ENCODE peak calls at places on chromosomes 4 and X, in seven cellular contexts. One of them, this sample, is unnamed.

GRCh38 chrX:17738002-17738713 is 865 bp downstream of the SCML1 start:
- DNase-seq in cardiac muscle cell: peak; percentile 19
- DNase-seq in mesenchymal stem cell: peak; percentile 51
- DNase-seq in psoas muscle: peak; percentile 31
- DNase-seq in IMR-90: peak; percentile 24
- DNase-seq in CD8-positive, alpha-beta T cell: peak; percentile 2
- DNase-seq in tibial artery: peak; percentile 41
- DNase-seq in this sample: peak; percentile 42

GRCh38 chr4:127006509-127006908 is 626.2 kb upstream of the INTU start:
- DNase-seq in cardiac muscle cell: no peak
- DNase-seq in mesenchymal stem cell: no peak
- DNase-seq in psoas muscle: no peak
- DNase-seq in IMR-90: no peak
- DNase-seq in CD8-positive, alpha-beta T cell: no peak
- DNase-seq in tibial artery: no peak
- DNase-seq in this sample: no peak

GRCh38 chr4:40573593-40574311 is 55.9 kb downstream of the RBM47 start:
- DNase-seq in cardiac muscle cell: no peak
- DNase-seq in mesenchymal stem cell: no peak
- DNase-seq in psoas muscle: no peak
- DNase-seq in IMR-90: peak; percentile 22
- DNase-seq in CD8-positive, alpha-beta T cell: no peak
- DNase-seq in tibial artery: peak; percentile 42
- DNase-seq in this sample: no peak

GRCh38 chr4:122898370-122899150 is 23.8 kb downstream of the NUDT6 start:
- DNase-seq in cardiac muscle cell: no peak
- DNase-seq in mesenchymal stem cell: peak; percentile 77
- DNase-seq in psoas muscle: no peak
- DNase-seq in IMR-90: peak; percentile 92
- DNase-seq in CD8-positive, alpha-beta T cell: no peak
- DNase-seq in tibial artery: peak; percentile 58
- DNase-seq in this sample: no peak

GRCh38 chrX:68292471-68292870 is 140.8 kb downstream of the OPHN1 start:
- DNase-seq in cardiac muscle cell: no peak
- DNase-seq in mesenchymal stem cell: no peak
- DNase-seq in psoas muscle: no peak
- DNase-seq in IMR-90: peak; percentile 29
- DNase-seq in CD8-positive, alpha-beta T cell: no peak
- DNase-seq in tibial artery: no peak
- DNase-seq in this sample: no peak

GRCh38 chrX:39857780-39858179 is 240.0 kb downstream of the BCOR start:
- DNase-seq in cardiac muscle cell: no peak
- DNase-seq in mesenchymal stem cell: peak; percentile 12
- DNase-seq in psoas muscle: no peak
- DNase-seq in IMR-90: no peak
- DNase-seq in CD8-positive, alpha-beta T cell: no peak
- DNase-seq in tibial artery: no peak
- DNase-seq in this sample: no peak

GRCh38 chrX:17553451-17553850 is 178.5 kb downstream of the NHS start:
- DNase-seq in cardiac muscle cell: no peak
- DNase-seq in mesenchymal stem cell: peak; percentile 4
- DNase-seq in psoas muscle: no peak
- DNase-seq in IMR-90: peak; percentile 70
- DNase-seq in CD8-positive, alpha-beta T cell: no peak
- DNase-seq in tibial artery: peak; percentile 21
- DNase-seq in this sample: no peak

GRCh38 chr4:82799006-82799881 is 648 bp upstream of the SCD5 start:
- DNase-seq in cardiac muscle cell: no peak
- DNase-seq in mesenchymal stem cell: no peak
- DNase-seq in psoas muscle: no peak
- DNase-seq in IMR-90: no peak
- DNase-seq in CD8-positive, alpha-beta T cell: no peak
- DNase-seq in tibial artery: no peak
- DNase-seq in this sample: no peak

GRCh38 chr4:24921491-24921890 is 8.6 kb upstream of the CCDC149 start:
- DNase-seq in cardiac muscle cell: no peak
- DNase-seq in mesenchymal stem cell: no peak
- DNase-seq in psoas muscle: no peak
- DNase-seq in IMR-90: no peak
- DNase-seq in CD8-positive, alpha-beta T cell: no peak
- DNase-seq in tibial artery: no peak
- DNase-seq in this sample: no peak

GRCh38 chrX:22629105-22629725 is 356.5 kb downstream of the CBLL2 start:
- DNase-seq in cardiac muscle cell: no peak
- DNase-seq in mesenchymal stem cell: peak; percentile 46
- DNase-seq in psoas muscle: no peak
- DNase-seq in IMR-90: peak; percentile 74
- DNase-seq in CD8-positive, alpha-beta T cell: no peak
- DNase-seq in tibial artery: no peak
- DNase-seq in this sample: no peak

GRCh38 chrX:54306379-54306778 is 51.5 kb downstream of the WNK3 start:
- DNase-seq in cardiac muscle cell: no peak
- DNase-seq in mesenchymal stem cell: no peak
- DNase-seq in psoas muscle: no peak
- DNase-seq in IMR-90: no peak
- DNase-seq in CD8-positive, alpha-beta T cell: no peak
- DNase-seq in tibial artery: no peak
- DNase-seq in this sample: no peak

GRCh38 chrX:11386812-11387211 is 93.6 kb downstream of the AMELX start:
- DNase-seq in cardiac muscle cell: no peak
- DNase-seq in mesenchymal stem cell: no peak
- DNase-seq in psoas muscle: no peak
- DNase-seq in IMR-90: no peak
- DNase-seq in CD8-positive, alpha-beta T cell: no peak
- DNase-seq in tibial artery: no peak
- DNase-seq in this sample: no peak

GRCh38 chrX:2701600-2701999 is 10.5 kb downstream of the CD99 start:
- DNase-seq in cardiac muscle cell: peak; percentile 81
- DNase-seq in mesenchymal stem cell: no peak
- DNase-seq in psoas muscle: no peak
- DNase-seq in IMR-90: no peak
- DNase-seq in CD8-positive, alpha-beta T cell: no peak
- DNase-seq in tibial artery: no peak
- DNase-seq in this sample: no peak

GRCh38 chr4:1472148-1472797 is 66.0 kb upstream of the NKX1-1 start:
- DNase-seq in cardiac muscle cell: no peak
- DNase-seq in mesenchymal stem cell: no peak
- DNase-seq in psoas muscle: no peak
- DNase-seq in IMR-90: no peak
- DNase-seq in CD8-positive, alpha-beta T cell: no peak
- DNase-seq in tibial artery: no peak
- DNase-seq in this sample: no peak

GRCh38 chr4:122758033-122758432 is 25.5 kb downstream of the BBS12 start:
- DNase-seq in cardiac muscle cell: peak; percentile 37
- DNase-seq in mesenchymal stem cell: peak; percentile 48
- DNase-seq in psoas muscle: no peak
- DNase-seq in IMR-90: peak; percentile 51
- DNase-seq in CD8-positive, alpha-beta T cell: no peak
- DNase-seq in tibial artery: no peak
- DNase-seq in this sample: no peak

GRCh38 chr4:2335729-2336101 is 73.8 kb upstream of the MXD4 start:
- DNase-seq in cardiac muscle cell: no peak
- DNase-seq in mesenchymal stem cell: no peak
- DNase-seq in psoas muscle: no peak
- DNase-seq in IMR-90: no peak
- DNase-seq in CD8-positive, alpha-beta T cell: no peak
- DNase-seq in tibial artery: no peak
- DNase-seq in this sample: no peak

GRCh38 chr4:42750091-42750490 is 93.2 kb upstream of the ATP8A1 start:
- DNase-seq in cardiac muscle cell: peak; percentile 45
- DNase-seq in mesenchymal stem cell: no peak
- DNase-seq in psoas muscle: no peak
- DNase-seq in IMR-90: no peak
- DNase-seq in CD8-positive, alpha-beta T cell: peak; percentile 13
- DNase-seq in tibial artery: no peak
- DNase-seq in this sample: no peak

GRCh38 chrX:133414399-133415275 is 652 bp downstream of the GPC4 start:
- DNase-seq in cardiac muscle cell: peak; percentile 70
- DNase-seq in mesenchymal stem cell: peak; percentile 30
- DNase-seq in psoas muscle: peak; percentile 46
- DNase-seq in IMR-90: no peak
- DNase-seq in CD8-positive, alpha-beta T cell: no peak
- DNase-seq in tibial artery: no peak
- DNase-seq in this sample: no peak

GRCh38 chr4:168859100-168859499 is 151.0 kb downstream of the CBR4 start:
- DNase-seq in cardiac muscle cell: no peak
- DNase-seq in mesenchymal stem cell: no peak
- DNase-seq in psoas muscle: no peak
- DNase-seq in IMR-90: no peak
- DNase-seq in CD8-positive, alpha-beta T cell: no peak
- DNase-seq in tibial artery: no peak
- DNase-seq in this sample: no peak
- H3K9me3 ChIP-seq in cardiac muscle cell: no peaks in the 10 kb centered on the region
- H3K9me3 ChIP-seq in mesenchymal stem cell: no peaks in the 10 kb centered on the region
- H3K9me3 ChIP-seq in psoas muscle: no peaks in the 10 kb centered on the region
- H3K9me3 ChIP-seq in IMR-90: peaks cover 5% of the 10 kb centered on the region
- H3K9me3 ChIP-seq in CD8-positive, alpha-beta T cell: no peaks in the 10 kb centered on the region
- H3K9me3 ChIP-seq in tibial artery: no peaks in the 10 kb centered on the region
- H3K9me3 ChIP-seq in this sample: no peaks in the 10 kb centered on the region

GRCh38 chrX:632391-633042 is 1.9 kb downstream of the SHOX start:
- DNase-seq in cardiac muscle cell: no peak
- DNase-seq in mesenchymal stem cell: no peak
- DNase-seq in psoas muscle: no peak
- DNase-seq in IMR-90: no peak
- DNase-seq in CD8-positive, alpha-beta T cell: no peak
- DNase-seq in tibial artery: no peak
- DNase-seq in this sample: no peak
- H3K27me3 ChIP-seq in cardiac muscle cell: peaks cover 90% of the 10 kb centered on the region
- H3K27me3 ChIP-seq in mesenchymal stem cell: peaks cover 76% of the 10 kb centered on the region
- H3K27me3 ChIP-seq in psoas muscle: peaks cover 11% of the 10 kb centered on the region
- H3K27me3 ChIP-seq in IMR-90: peaks cover 21% of the 10 kb centered on the region
- H3K27me3 ChIP-seq in CD8-positive, alpha-beta T cell: peaks cover 9% of the 10 kb centered on the region
- H3K27me3 ChIP-seq in tibial artery: no peaks in the 10 kb centered on the region
- H3K27me3 ChIP-seq in this sample: peaks cover 66% of the 10 kb centered on the region

DNA sequence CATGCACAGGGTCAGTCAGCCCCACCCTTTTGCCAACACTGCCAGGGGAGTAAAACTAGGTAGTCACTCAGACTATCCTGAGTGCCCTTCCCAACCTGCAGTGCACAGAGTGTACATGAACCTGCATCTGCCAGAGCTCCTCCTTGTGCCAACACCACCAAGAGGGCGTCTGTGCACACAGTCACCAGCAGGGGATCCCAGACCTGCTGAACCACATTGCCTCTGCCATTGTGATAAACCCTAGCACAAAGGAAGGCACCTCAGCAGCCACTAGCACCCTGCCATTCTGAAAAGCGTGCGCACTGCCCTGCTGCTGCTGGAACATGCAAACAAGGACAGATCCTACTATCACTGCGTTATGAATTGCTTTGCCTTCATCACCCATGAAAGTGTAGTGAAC is 247.8 kb upstream of the POU3F4 start:
- DNase-seq in cardiac muscle cell: no peak
- DNase-seq in mesenchymal stem cell: no peak
- DNase-seq in psoas muscle: no peak
- DNase-seq in IMR-90: no peak
- DNase-seq in CD8-positive, alpha-beta T cell: no peak
- DNase-seq in tibial artery: no peak
- DNase-seq in this sample: no peak
- H3K9me3 ChIP-seq in cardiac muscle cell: no peaks in the 10 kb centered on the region
- H3K9me3 ChIP-seq in mesenchymal stem cell: peaks cover 5% of the 10 kb centered on the region
- H3K9me3 ChIP-seq in psoas muscle: no peaks in the 10 kb centered on the region
- H3K9me3 ChIP-seq in IMR-90: no peaks in the 10 kb centered on the region
- H3K9me3 ChIP-seq in CD8-positive, alpha-beta T cell: no peaks in the 10 kb centered on the region
- H3K9me3 ChIP-seq in tibial artery: no peaks in the 10 kb centered on the region
- H3K9me3 ChIP-seq in this sample: no peaks in the 10 kb centered on the region

GRCh38 chrX:12396584-12396983 is 258.3 kb downstream of the FRMPD4 start:
- DNase-seq in cardiac muscle cell: no peak
- DNase-seq in mesenchymal stem cell: no peak
- DNase-seq in psoas muscle: no peak
- DNase-seq in IMR-90: no peak
- DNase-seq in CD8-positive, alpha-beta T cell: no peak
- DNase-seq in tibial artery: no peak
- DNase-seq in this sample: no peak
- H3K27me3 ChIP-seq in cardiac muscle cell: no peaks in the 10 kb centered on the region
- H3K27me3 ChIP-seq in mesenchymal stem cell: no peaks in the 10 kb centered on the region
- H3K27me3 ChIP-seq in psoas muscle: no peaks in the 10 kb centered on the region
- H3K27me3 ChIP-seq in IMR-90: no peaks in the 10 kb centered on the region
- H3K27me3 ChIP-seq in CD8-positive, alpha-beta T cell: no peaks in the 10 kb centered on the region
- H3K27me3 ChIP-seq in tibial artery: no peaks in the 10 kb centered on the region
- H3K27me3 ChIP-seq in this sample: no peaks in the 10 kb centered on the region

DNA sequence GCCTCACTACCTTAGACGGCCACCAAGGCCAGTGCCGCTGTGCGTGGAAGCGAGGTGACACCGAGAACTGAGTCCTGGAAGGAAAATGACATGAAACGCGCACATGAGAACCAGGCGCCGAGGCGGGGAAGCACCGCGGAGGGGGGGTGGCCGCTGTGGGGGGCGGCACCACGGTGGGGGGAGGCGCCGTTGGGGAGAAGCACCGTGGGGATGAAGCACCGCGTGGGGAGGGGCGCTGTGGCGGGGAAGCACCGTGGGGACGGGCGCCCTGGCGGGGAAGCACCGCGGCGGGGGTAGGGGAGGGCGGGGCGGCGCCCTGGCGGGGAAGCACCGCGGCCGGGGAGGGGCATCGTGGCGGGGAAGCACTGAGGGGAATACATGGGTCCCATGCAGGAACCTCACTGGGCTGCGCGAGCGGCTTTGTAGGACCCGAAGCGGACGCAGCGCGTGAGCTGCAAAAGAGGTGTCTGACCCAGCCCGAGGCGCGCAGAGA is 28.0 kb downstream of the PPP2R3B start:
- DNase-seq in cardiac muscle cell: no peak
- DNase-seq in mesenchymal stem cell: no peak
- DNase-seq in psoas muscle: no peak
- DNase-seq in IMR-90: no peak
- DNase-seq in CD8-positive, alpha-beta T cell: no peak
- DNase-seq in tibial artery: no peak
- DNase-seq in this sample: no peak
- H3K9me3 ChIP-seq in cardiac muscle cell: no peaks in the 10 kb centered on the region
- H3K9me3 ChIP-seq in mesenchymal stem cell: peaks cover 20% of the 10 kb centered on the region
- H3K9me3 ChIP-seq in psoas muscle: peaks cover 4% of the 10 kb centered on the region
- H3K9me3 ChIP-seq in IMR-90: peaks cover 25% of the 10 kb centered on the region
- H3K9me3 ChIP-seq in CD8-positive, alpha-beta T cell: peaks cover 11% of the 10 kb centered on the region
- H3K9me3 ChIP-seq in tibial artery: no peaks in the 10 kb centered on the region
- H3K9me3 ChIP-seq in this sample: peaks cover 19% of the 10 kb centered on the region

DNA sequence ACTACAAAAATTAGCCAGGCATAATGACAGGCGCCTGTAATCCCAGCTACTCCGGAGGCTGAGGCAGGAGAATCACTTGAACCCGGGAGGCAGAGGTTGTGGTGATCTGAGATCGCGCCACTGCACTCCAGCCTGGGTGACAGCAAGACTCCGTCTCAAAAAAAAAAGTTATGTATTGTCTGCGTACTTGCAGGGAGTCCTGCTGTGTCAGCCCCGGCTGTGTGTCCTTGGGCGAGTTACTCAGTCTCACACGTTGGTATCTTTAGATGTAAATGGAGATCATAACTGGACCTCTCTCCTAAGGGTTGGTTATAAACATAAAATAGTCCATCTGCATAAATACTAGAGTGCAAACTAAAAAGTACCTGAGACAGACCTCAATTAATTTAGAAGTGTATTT is 22.7 kb upstream of the TBC1D14 start:
- DNase-seq in cardiac muscle cell: no peak
- DNase-seq in mesenchymal stem cell: no peak
- DNase-seq in psoas muscle: no peak
- DNase-seq in IMR-90: no peak
- DNase-seq in CD8-positive, alpha-beta T cell: no peak
- DNase-seq in tibial artery: no peak
- DNase-seq in this sample: no peak
- H3K27me3 ChIP-seq in cardiac muscle cell: no peaks in the 10 kb centered on the region
- H3K27me3 ChIP-seq in mesenchymal stem cell: no peaks in the 10 kb centered on the region
- H3K27me3 ChIP-seq in psoas muscle: no peaks in the 10 kb centered on the region
- H3K27me3 ChIP-seq in IMR-90: no peaks in the 10 kb centered on the region
- H3K27me3 ChIP-seq in CD8-positive, alpha-beta T cell: no peaks in the 10 kb centered on the region
- H3K27me3 ChIP-seq in tibial artery: no peaks in the 10 kb centered on the region
- H3K27me3 ChIP-seq in this sample: no peaks in the 10 kb centered on the region

GRCh38 chrX:154661200-154661599 is 7.8 kb upstream of the CTAG2 start:
- DNase-seq in cardiac muscle cell: no peak
- DNase-seq in mesenchymal stem cell: no peak
- DNase-seq in psoas muscle: no peak
- DNase-seq in IMR-90: peak; percentile 5
- DNase-seq in CD8-positive, alpha-beta T cell: no peak
- DNase-seq in tibial artery: no peak
- DNase-seq in this sample: no peak
- H3K9me3 ChIP-seq in cardiac muscle cell: no peaks in the 10 kb centered on the region
- H3K9me3 ChIP-seq in mesenchymal stem cell: peaks cover 25% of the 10 kb centered on the region
- H3K9me3 ChIP-seq in psoas muscle: peaks cover 7% of the 10 kb centered on the region
- H3K9me3 ChIP-seq in IMR-90: peaks cover 6% of the 10 kb centered on the region
- H3K9me3 ChIP-seq in CD8-positive, alpha-beta T cell: no peaks in the 10 kb centered on the region
- H3K9me3 ChIP-seq in tibial artery: no peaks in the 10 kb centered on the region
- H3K9me3 ChIP-seq in this sample: no peaks in the 10 kb centered on the region